ENCODE peak calls at places on chromosomes 7 and 10, in nine cellular contexts. One of them, this sample, is unnamed.
A peak's percentile ranks its signal among the peaks of the same experiment; 100 is the strongest.

GRCh38 chr7:3429981-3430380 is 128.9 kb downstream of the SDK1 start:
- DNase-seq in breast epithelium: no peak
- DNase-seq in PC-3: no peak
- DNase-seq in mammary epithelial cell: no peak
- DNase-seq in SK-N-SH: no peak
- DNase-seq in colonic mucosa: no peak
- DNase-seq in brain microvascular endothelial cell: no peak
- DNase-seq in heart right ventricle: no peak
- DNase-seq in psoas muscle: no peak
- DNase-seq in this sample: no peak

GRCh38 chr10:8189458-8189857 is 135.0 kb downstream of the GATA3 start:
- DNase-seq in brain microvascular endothelial cell: no peak
- DNase-seq in SK-N-SH: no peak
- DNase-seq in psoas muscle: no peak
- DNase-seq in breast epithelium: no peak
- DNase-seq in PC-3: no peak
- DNase-seq in heart right ventricle: no peak
- DNase-seq in colonic mucosa: no peak
- DNase-seq in mammary epithelial cell: no peak
- DNase-seq in this sample: no peak

GRCh38 chr10:12782537-12782936 is 219.0 kb downstream of the CCDC3 start:
- DNase-seq in heart right ventricle: peak; percentile 30
- DNase-seq in SK-N-SH: peak; percentile 64
- DNase-seq in brain microvascular endothelial cell: peak; percentile 19
- DNase-seq in mammary epithelial cell: peak; percentile 6
- DNase-seq in colonic mucosa: peak; percentile 57
- DNase-seq in PC-3: peak; percentile 39
- DNase-seq in breast epithelium: no peak
- DNase-seq in psoas muscle: peak; percentile 38
- DNase-seq in this sample: no peak

GRCh38 chr7:117148971-117149370 is 173.9 kb downstream of the WNT2 start:
- DNase-seq in mammary epithelial cell: no peak
- DNase-seq in SK-N-SH: no peak
- DNase-seq in psoas muscle: no peak
- DNase-seq in colonic mucosa: no peak
- DNase-seq in brain microvascular endothelial cell: no peak
- DNase-seq in heart right ventricle: no peak
- DNase-seq in breast epithelium: no peak
- DNase-seq in PC-3: no peak
- DNase-seq in this sample: no peak

GRCh38 chr10:32005050-32005449 is 51.2 kb downstream of the KIF5B start:
- DNase-seq in brain microvascular endothelial cell: peak; percentile 61
- DNase-seq in colonic mucosa: peak; percentile 46
- DNase-seq in heart right ventricle: no peak
- DNase-seq in mammary epithelial cell: peak; percentile 25
- DNase-seq in SK-N-SH: peak; percentile 38
- DNase-seq in psoas muscle: no peak
- DNase-seq in PC-3: peak; percentile 72
- DNase-seq in breast epithelium: no peak
- DNase-seq in this sample: peak; percentile 67

GRCh38 chr10:97427571-97428179 is 1.7 kb downstream of the PGAM1 start:
- DNase-seq in psoas muscle: no peak
- DNase-seq in colonic mucosa: peak; percentile 86
- DNase-seq in PC-3: no peak
- DNase-seq in heart right ventricle: no peak
- DNase-seq in breast epithelium: no peak
- DNase-seq in brain microvascular endothelial cell: no peak
- DNase-seq in mammary epithelial cell: peak; percentile 44
- DNase-seq in SK-N-SH: peak; percentile 33
- DNase-seq in this sample: no peak

GRCh38 chr7:1156782-1157535 is 3.0 kb downstream of the ZFAND2A start:
- DNase-seq in SK-N-SH: no peak
- DNase-seq in breast epithelium: no peak
- DNase-seq in psoas muscle: no peak
- DNase-seq in mammary epithelial cell: no peak
- DNase-seq in brain microvascular endothelial cell: peak; percentile 60
- DNase-seq in PC-3: peak; percentile 84
- DNase-seq in colonic mucosa: peak; percentile 60
- DNase-seq in heart right ventricle: no peak
- DNase-seq in this sample: no peak

GRCh38 chr10:21184216-21184615 is 287.1 kb upstream of the NEBL start:
- DNase-seq in mammary epithelial cell: peak; percentile 91
- DNase-seq in psoas muscle: no peak
- DNase-seq in heart right ventricle: no peak
- DNase-seq in brain microvascular endothelial cell: peak; percentile 52
- DNase-seq in PC-3: peak; percentile 75
- DNase-seq in colonic mucosa: no peak
- DNase-seq in SK-N-SH: no peak
- DNase-seq in breast epithelium: no peak
- DNase-seq in this sample: no peak

GRCh38 chr7:129514683-129515082 is 12.4 kb downstream of the SMKR1 start:
- DNase-seq in colonic mucosa: no peak
- DNase-seq in heart right ventricle: no peak
- DNase-seq in breast epithelium: no peak
- DNase-seq in brain microvascular endothelial cell: no peak
- DNase-seq in SK-N-SH: no peak
- DNase-seq in psoas muscle: no peak
- DNase-seq in PC-3: no peak
- DNase-seq in mammary epithelial cell: peak; percentile 19
- DNase-seq in this sample: no peak

GRCh38 chr7:144513332-144513731 is 109.8 kb upstream of the NOBOX start:
- DNase-seq in colonic mucosa: no peak
- DNase-seq in SK-N-SH: no peak
- DNase-seq in PC-3: peak; percentile 40
- DNase-seq in mammary epithelial cell: no peak
- DNase-seq in breast epithelium: no peak
- DNase-seq in psoas muscle: no peak
- DNase-seq in heart right ventricle: no peak
- DNase-seq in brain microvascular endothelial cell: peak; percentile 9
- DNase-seq in this sample: no peak

GRCh38 chr10:79168231-79168630 is 99.5 kb downstream of the ZMIZ1 start:
- DNase-seq in psoas muscle: no peak
- DNase-seq in PC-3: no peak
- DNase-seq in SK-N-SH: no peak
- DNase-seq in breast epithelium: no peak
- DNase-seq in colonic mucosa: no peak
- DNase-seq in mammary epithelial cell: no peak
- DNase-seq in brain microvascular endothelial cell: no peak
- DNase-seq in heart right ventricle: no peak
- DNase-seq in this sample: no peak

GRCh38 chr7:135238112-135238744 is 4.6 kb downstream of the STRA8 start:
- DNase-seq in mammary epithelial cell: no peak
- DNase-seq in PC-3: no peak
- DNase-seq in psoas muscle: no peak
- DNase-seq in breast epithelium: no peak
- DNase-seq in brain microvascular endothelial cell: no peak
- DNase-seq in SK-N-SH: peak; percentile 61
- DNase-seq in colonic mucosa: no peak
- DNase-seq in heart right ventricle: no peak
- DNase-seq in this sample: no peak

GRCh38 chr7:93140582-93141191 is 7.5 kb downstream of the SAMD9L start:
- DNase-seq in SK-N-SH: no peak
- DNase-seq in PC-3: no peak
- DNase-seq in breast epithelium: no peak
- DNase-seq in mammary epithelial cell: no peak
- DNase-seq in brain microvascular endothelial cell: no peak
- DNase-seq in colonic mucosa: no peak
- DNase-seq in heart right ventricle: no peak
- DNase-seq in psoas muscle: no peak
- DNase-seq in this sample: no peak
- TF ChIP-seq CTCF in SK-N-SH: no peak
- TF ChIP-seq CTCF in PC-3: no peak
- TF ChIP-seq CTCF in breast epithelium: no peak
- TF ChIP-seq CTCF in mammary epithelial cell: no peak
- TF ChIP-seq CTCF in brain microvascular endothelial cell: no peak
- TF ChIP-seq CTCF in colonic mucosa: no peak
- TF ChIP-seq CTCF in heart right ventricle: no peak
- TF ChIP-seq CTCF in psoas muscle: no peak
- TF ChIP-seq CTCF in this sample: no peak

GRCh38 chr7:31047282-31047681 is 4.8 kb upstream of the ADCYAP1R1 start:
- DNase-seq in PC-3: no peak
- DNase-seq in breast epithelium: no peak
- DNase-seq in SK-N-SH: no peak
- DNase-seq in colonic mucosa: no peak
- DNase-seq in psoas muscle: no peak
- DNase-seq in mammary epithelial cell: no peak
- DNase-seq in heart right ventricle: no peak
- DNase-seq in brain microvascular endothelial cell: no peak
- DNase-seq in this sample: no peak

GRCh38 chr7:31046723-31047122 is 5.4 kb upstream of the ADCYAP1R1 start:
- DNase-seq in colonic mucosa: no peak
- DNase-seq in psoas muscle: no peak
- DNase-seq in brain microvascular endothelial cell: no peak
- DNase-seq in SK-N-SH: no peak
- DNase-seq in PC-3: no peak
- DNase-seq in mammary epithelial cell: no peak
- DNase-seq in breast epithelium: no peak
- DNase-seq in heart right ventricle: no peak
- DNase-seq in this sample: no peak

GRCh38 chr7:31047747-31048146 is 4.4 kb upstream of the ADCYAP1R1 start:
- DNase-seq in mammary epithelial cell: no peak
- DNase-seq in SK-N-SH: no peak
- DNase-seq in PC-3: no peak
- DNase-seq in breast epithelium: no peak
- DNase-seq in psoas muscle: no peak
- DNase-seq in colonic mucosa: no peak
- DNase-seq in heart right ventricle: no peak
- DNase-seq in brain microvascular endothelial cell: no peak
- DNase-seq in this sample: no peak

GRCh38 chr7:31051598-31052503 is at the start of gene ADCYAP1R1:
- DNase-seq in mammary epithelial cell: no peak
- DNase-seq in breast epithelium: no peak
- DNase-seq in SK-N-SH: peak; percentile 99
- DNase-seq in brain microvascular endothelial cell: no peak
- DNase-seq in heart right ventricle: peak; percentile 39
- DNase-seq in PC-3: no peak
- DNase-seq in colonic mucosa: no peak
- DNase-seq in psoas muscle: peak; percentile 37
- DNase-seq in this sample: no peak

GRCh38 chr7:31049001-31049765 is 2.9 kb upstream of the ADCYAP1R1 start:
- DNase-seq in colonic mucosa: no peak
- DNase-seq in heart right ventricle: no peak
- DNase-seq in breast epithelium: no peak
- DNase-seq in brain microvascular endothelial cell: no peak
- DNase-seq in psoas muscle: no peak
- DNase-seq in SK-N-SH: peak; percentile 86
- DNase-seq in PC-3: no peak
- DNase-seq in mammary epithelial cell: no peak
- DNase-seq in this sample: no peak
- H3K27me3 ChIP-seq in colonic mucosa: peaks cover 16% of the 10 kb centered on the region
- H3K27me3 ChIP-seq in heart right ventricle: peaks cover 46% of the 10 kb centered on the region
- H3K27me3 ChIP-seq in breast epithelium: no peaks in the 10 kb centered on the region
- H3K27me3 ChIP-seq in brain microvascular endothelial cell: peaks cover 42% of the 10 kb centered on the region
- H3K27me3 ChIP-seq in psoas muscle: peaks cover 23% of the 10 kb centered on the region
- H3K27me3 ChIP-seq in SK-N-SH: peaks cover 44% of the 10 kb centered on the region
- H3K27me3 ChIP-seq in PC-3: peaks cover 69% of the 10 kb centered on the region
- H3K27me3 ChIP-seq in mammary epithelial cell: peaks cover 30% of the 10 kb centered on the region
- H3K27me3 ChIP-seq in this sample: no peaks in the 10 kb centered on the region

GRCh38 chr7:140983802-140984201 is 30.9 kb downstream of the MRPS33 start:
- DNase-seq in brain microvascular endothelial cell: no peak
- DNase-seq in mammary epithelial cell: no peak
- DNase-seq in PC-3: peak; percentile 64
- DNase-seq in SK-N-SH: no peak
- DNase-seq in psoas muscle: no peak
- DNase-seq in heart right ventricle: no peak
- DNase-seq in breast epithelium: no peak
- DNase-seq in colonic mucosa: peak; percentile 22
- DNase-seq in this sample: no peak
- TF ChIP-seq CTCF in brain microvascular endothelial cell: peak; percentile 16
- TF ChIP-seq CTCF in mammary epithelial cell: peak; percentile 22
- TF ChIP-seq CTCF in PC-3: peak; percentile 65
- TF ChIP-seq CTCF in SK-N-SH: peak; percentile 42
- TF ChIP-seq CTCF in psoas muscle: no peak
- TF ChIP-seq CTCF in heart right ventricle: no peak
- TF ChIP-seq CTCF in breast epithelium: no peak
- TF ChIP-seq CTCF in colonic mucosa: no peak
- TF ChIP-seq CTCF in this sample: no peak

GRCh38 chr10:22333667-22334282 is 11.5 kb upstream of the SPAG6 start:
- DNase-seq in PC-3: no peak
- DNase-seq in SK-N-SH: no peak
- DNase-seq in psoas muscle: no peak
- DNase-seq in brain microvascular endothelial cell: no peak
- DNase-seq in mammary epithelial cell: no peak
- DNase-seq in heart right ventricle: no peak
- DNase-seq in breast epithelium: no peak
- DNase-seq in colonic mucosa: no peak
- DNase-seq in this sample: no peak

GRCh38 chr10:22338260-22338894 is 6.9 kb upstream of the SPAG6 start:
- DNase-seq in heart right ventricle: no peak
- DNase-seq in brain microvascular endothelial cell: no peak
- DNase-seq in colonic mucosa: no peak
- DNase-seq in breast epithelium: no peak
- DNase-seq in SK-N-SH: no peak
- DNase-seq in psoas muscle: no peak
- DNase-seq in PC-3: peak; percentile 39
- DNase-seq in mammary epithelial cell: no peak
- DNase-seq in this sample: no peak

GRCh38 chr10:22333167-22333566 is 12.1 kb upstream of the SPAG6 start:
- DNase-seq in colonic mucosa: no peak
- DNase-seq in PC-3: no peak
- DNase-seq in heart right ventricle: no peak
- DNase-seq in brain microvascular endothelial cell: no peak
- DNase-seq in breast epithelium: no peak
- DNase-seq in psoas muscle: no peak
- DNase-seq in SK-N-SH: no peak
- DNase-seq in mammary epithelial cell: no peak
- DNase-seq in this sample: no peak

GRCh38 chr10:22334414-22335203 is 10.7 kb upstream of the SPAG6 start:
- DNase-seq in SK-N-SH: no peak
- DNase-seq in breast epithelium: no peak
- DNase-seq in brain microvascular endothelial cell: no peak
- DNase-seq in psoas muscle: peak; percentile 21
- DNase-seq in colonic mucosa: peak; percentile 34
- DNase-seq in mammary epithelial cell: no peak
- DNase-seq in PC-3: no peak
- DNase-seq in heart right ventricle: no peak
- DNase-seq in this sample: no peak

DNA sequence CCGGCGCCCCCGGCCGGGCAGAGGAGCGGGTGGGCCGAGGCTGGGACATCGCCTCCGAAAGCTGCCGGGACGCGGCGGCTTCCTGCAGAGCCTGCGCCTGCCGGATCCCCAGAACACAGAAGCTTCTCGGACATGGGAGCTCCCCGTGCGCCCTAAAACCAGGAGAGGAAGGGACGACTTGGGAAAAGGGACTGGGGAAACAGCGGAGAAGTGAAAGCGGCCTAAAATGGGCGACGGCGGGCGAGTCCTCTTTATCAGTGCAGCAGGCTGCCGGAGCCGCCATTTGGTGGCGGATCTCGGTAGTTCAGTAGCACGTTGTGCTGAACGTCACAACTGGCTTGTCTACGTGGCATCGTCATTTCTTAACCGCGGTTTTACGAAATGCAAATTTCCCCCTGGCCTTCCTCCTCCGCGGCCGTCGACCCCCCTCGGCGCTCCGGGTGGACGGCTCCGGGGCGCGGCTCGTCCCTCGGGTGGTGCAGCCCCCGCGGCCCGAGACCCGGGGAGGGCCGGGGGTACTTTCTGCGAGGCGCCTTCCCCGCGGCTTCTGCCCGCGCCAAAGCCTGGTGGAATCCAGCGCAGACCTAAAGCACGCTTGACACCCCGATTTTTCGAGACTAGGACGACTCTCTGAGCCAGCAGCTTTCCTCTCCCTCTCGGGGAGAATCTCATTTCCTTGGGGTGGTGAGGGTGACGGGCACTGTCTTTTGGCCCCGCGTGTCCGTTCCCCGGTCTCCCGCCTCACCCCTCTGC is 9.9 kb upstream of the SPAG6 start:
- DNase-seq in psoas muscle: peak; percentile 48
- DNase-seq in SK-N-SH: peak; percentile 33
- DNase-seq in mammary epithelial cell: peak; percentile 24
- DNase-seq in brain microvascular endothelial cell: no peak
- DNase-seq in breast epithelium: no peak
- DNase-seq in colonic mucosa: peak; percentile 53
- DNase-seq in heart right ventricle: no peak
- DNase-seq in PC-3: peak; percentile 26
- DNase-seq in this sample: no peak
- H3K27me3 ChIP-seq in psoas muscle: peaks cover 63% of the 10 kb centered on the region
- H3K27me3 ChIP-seq in SK-N-SH: peaks cover 34% of the 10 kb centered on the region
- H3K27me3 ChIP-seq in mammary epithelial cell: peaks cover 50% of the 10 kb centered on the region
- H3K27me3 ChIP-seq in brain microvascular endothelial cell: peaks cover 48% of the 10 kb centered on the region
- H3K27me3 ChIP-seq in breast epithelium: peaks cover 8% of the 10 kb centered on the region
- H3K27me3 ChIP-seq in colonic mucosa: peaks cover 60% of the 10 kb centered on the region
- H3K27me3 ChIP-seq in heart right ventricle: peaks cover 78% of the 10 kb centered on the region
- H3K27me3 ChIP-seq in PC-3: no peaks in the 10 kb centered on the region
- H3K27me3 ChIP-seq in this sample: peaks cover 34% of the 10 kb centered on the region